ENCODE peak calls at places on chromosomes 4 and X, in nine cellular contexts. Q, O, M, E, J, V, D, Y and S are unnamed samples.
A peak's percentile ranks its signal among the peaks of the same experiment; 100 is the strongest.

GRCh38 chrX:39854772-39855747 is 242.7 kb downstream of the BCOR start:
- DNase-seq in Y (no peak), M (peak; percentile 72), O (no peak), D (peak; percentile 77), Q (no peak), J (peak; percentile 73), E (no peak), V (no peak), S (no peak)

GRCh38 chrX:10165580-10166247 is 8.9 kb downstream of the CLCN4 start:
- DNase-seq in M (no peak), J (no peak), Q (peak; percentile 66), O (no peak), D (no peak), E (no peak), Y (no peak), V (no peak), S (no peak)

GRCh38 chrX:40145001-40145631 is 47.4 kb upstream of the BCOR start:
- DNase-seq in M (no peak), E (no peak), Q (no peak), O (no peak), D (no peak), Y (peak; percentile 38), J (no peak), V (peak; percentile 69), S (no peak)

GRCh38 chrX:117838581-117839331 is 277.9 kb downstream of the KLHL13 start:
- DNase-seq in Y (no peak), J (no peak), O (no peak), Q (no peak), E (no peak), M (no peak), V (no peak), D (no peak), S (no peak)

GRCh38 chr4:126513596-126513995 is 1119.2 kb upstream of the INTU start:
- DNase-seq in O (no peak), V (no peak), J (no peak), Q (no peak), D (no peak), E (no peak), Y (no peak), M (no peak), S (no peak)

GRCh38 chr4:98659741-98660507 is 1.5 kb upstream of the TSPAN5 start:
- DNase-seq in E (no peak), M (no peak), O (peak; percentile 48), Y (no peak), D (no peak), Q (no peak), V (no peak), J (no peak), S (no peak)

GRCh38 chr4:168119870-168120269 is 27.5 kb downstream of the ANXA10 start:
- DNase-seq in J (no peak), Q (no peak), E (no peak), O (no peak), D (no peak), Y (no peak), V (no peak), M (no peak), S (no peak)

GRCh38 chrX:6226646-6227444 is 1.8 kb downstream of the NLGN4X start:
- DNase-seq in D (no peak), M (no peak), Q (no peak), O (no peak), Y (no peak), E (no peak), J (no peak), V (no peak), S (no peak)

GRCh38 chrX:2552621-2553297 is 52.0 kb upstream of the DHRSX start:
- DNase-seq in O (peak; percentile 8), Q (peak; percentile 42), E (peak; percentile 98), M (no peak), D (no peak), J (no peak), V (no peak), Y (no peak), S (no peak)

GRCh38 chrX:1657367-1658082 is 42.7 kb downstream of the ASMT start:
- DNase-seq in J (peak; percentile 45), Y (no peak), O (peak; percentile 82), M (no peak), E (peak; percentile 9), D (peak; percentile 25), V (no peak), Q (peak; percentile 12), S (no peak)

GRCh38 chr4:121675715-121676114 is 21.1 kb downstream of the ANXA5 start:
- DNase-seq in Y (no peak), D (no peak), O (no peak), Q (no peak), V (no peak), E (no peak), J (no peak), M (no peak), S (no peak)

GRCh38 chrX:39766085-39766726 is 331.6 kb downstream of the BCOR start:
- DNase-seq in Y (no peak), Q (no peak), E (no peak), D (no peak), J (peak; percentile 59), V (no peak), M (no peak), O (no peak), S (no peak)

GRCh38 chr4:42927946-42928345 is 35.4 kb downstream of the GRXCR1 start:
- DNase-seq in M (no peak), J (no peak), O (no peak), Q (no peak), Y (no peak), V (no peak), D (no peak), E (no peak), S (no peak)

GRCh38 chr4:42655921-42656735 is 777 bp downstream of the ATP8A1 start:
- DNase-seq in Y (no peak), Q (peak; percentile 39), D (peak; percentile 31), E (no peak), O (no peak), M (peak; percentile 86), J (peak; percentile 49), V (peak; percentile 78), S (peak; percentile 45)